ENCODE peak calls at places on chromosomes 2 and 18, in four cellular contexts. One of them, this sample, is unnamed.

GRCh38 chr2:48734576-48735303 is 20.8 kb downstream of the LHCGR start:
- DNase-seq in prostate gland: no peak
- DNase-seq in cardiac muscle cell: no peak
- DNase-seq in IMR-90: no peak
- DNase-seq in this sample: no peak

GRCh38 chr2:188524519-188525113 is 232.9 kb downstream of the GULP1 start:
- DNase-seq in prostate gland: peak
- DNase-seq in cardiac muscle cell: peak
- DNase-seq in IMR-90: peak
- DNase-seq in this sample: no peak

GRCh38 chr2:28276807-28277206 is 115.9 kb upstream of the FOSL2 start:
- DNase-seq in prostate gland: no peak
- DNase-seq in cardiac muscle cell: no peak
- DNase-seq in IMR-90: peak
- DNase-seq in this sample: no peak

GRCh38 chr2:199273043-199273647 is 184.6 kb downstream of the SATB2 start:
- DNase-seq in prostate gland: no peak
- DNase-seq in cardiac muscle cell: no peak
- DNase-seq in IMR-90: peak
- DNase-seq in this sample: no peak

GRCh38 chr2:97754690-97755346 is 41.4 kb downstream of the ZAP70 start:
- DNase-seq in prostate gland: no peak
- DNase-seq in cardiac muscle cell: no peak
- DNase-seq in IMR-90: no peak
- DNase-seq in this sample: no peak

GRCh38 chr2:84257871-84258270 is 201.2 kb downstream of the SUCLG1 start:
- DNase-seq in prostate gland: no peak
- DNase-seq in cardiac muscle cell: peak
- DNase-seq in IMR-90: no peak
- DNase-seq in this sample: no peak

GRCh38 chr2:43075054-43075593 is 151.3 kb downstream of the ZFP36L2 start:
- DNase-seq in prostate gland: peak
- DNase-seq in cardiac muscle cell: no peak
- DNase-seq in IMR-90: peak
- DNase-seq in this sample: no peak

GRCh38 chr2:232653441-232653840 is 20.0 kb downstream of the EFHD1 start:
- DNase-seq in prostate gland: no peak
- DNase-seq in cardiac muscle cell: no peak
- DNase-seq in IMR-90: no peak
- DNase-seq in this sample: no peak

GRCh38 chr2:179338681-179339080 is 74.0 kb upstream of the SESTD1 start:
- DNase-seq in prostate gland: no peak
- DNase-seq in cardiac muscle cell: no peak
- DNase-seq in IMR-90: peak
- DNase-seq in this sample: no peak

GRCh38 chr2:18047896-18048657 is 169.6 kb downstream of the KCNS3 start:
- DNase-seq in prostate gland: peak
- DNase-seq in cardiac muscle cell: no peak
- DNase-seq in IMR-90: peak
- DNase-seq in this sample: no peak

GRCh38 chr18:70380915-70381896 is 92.4 kb downstream of the SOCS6 start:
- DNase-seq in prostate gland: peak
- DNase-seq in cardiac muscle cell: peak
- DNase-seq in IMR-90: no peak
- DNase-seq in this sample: peak

GRCh38 chr2:47039913-47040562 is 115.1 kb downstream of the STPG4 start:
- DNase-seq in prostate gland: no peak
- DNase-seq in cardiac muscle cell: no peak
- DNase-seq in IMR-90: peak
- DNase-seq in this sample: no peak
- H3K27ac ChIP-seq in prostate gland: no peak
- H3K27ac ChIP-seq in cardiac muscle cell: no peak
- H3K27ac ChIP-seq in IMR-90: peak
- H3K27ac ChIP-seq in this sample: peak

GRCh38 chr2:120258140-120258539 is 5.5 kb downstream of the RALB start:
- DNase-seq in prostate gland: no peak
- DNase-seq in cardiac muscle cell: no peak
- DNase-seq in IMR-90: no peak
- DNase-seq in this sample: no peak

GRCh38 chr2:120262150-120262549 is 9.5 kb downstream of the RALB start:
- DNase-seq in prostate gland: no peak
- DNase-seq in cardiac muscle cell: no peak
- DNase-seq in IMR-90: no peak
- DNase-seq in this sample: no peak

GRCh38 chr2:120260736-120261135 is 8.1 kb downstream of the RALB start:
- DNase-seq in prostate gland: no peak
- DNase-seq in cardiac muscle cell: no peak
- DNase-seq in IMR-90: no peak
- DNase-seq in this sample: no peak

GRCh38 chr2:120262761-120263428 is 10.2 kb downstream of the RALB start:
- DNase-seq in prostate gland: no peak
- DNase-seq in cardiac muscle cell: no peak
- DNase-seq in IMR-90: peak
- DNase-seq in this sample: no peak

DNA sequence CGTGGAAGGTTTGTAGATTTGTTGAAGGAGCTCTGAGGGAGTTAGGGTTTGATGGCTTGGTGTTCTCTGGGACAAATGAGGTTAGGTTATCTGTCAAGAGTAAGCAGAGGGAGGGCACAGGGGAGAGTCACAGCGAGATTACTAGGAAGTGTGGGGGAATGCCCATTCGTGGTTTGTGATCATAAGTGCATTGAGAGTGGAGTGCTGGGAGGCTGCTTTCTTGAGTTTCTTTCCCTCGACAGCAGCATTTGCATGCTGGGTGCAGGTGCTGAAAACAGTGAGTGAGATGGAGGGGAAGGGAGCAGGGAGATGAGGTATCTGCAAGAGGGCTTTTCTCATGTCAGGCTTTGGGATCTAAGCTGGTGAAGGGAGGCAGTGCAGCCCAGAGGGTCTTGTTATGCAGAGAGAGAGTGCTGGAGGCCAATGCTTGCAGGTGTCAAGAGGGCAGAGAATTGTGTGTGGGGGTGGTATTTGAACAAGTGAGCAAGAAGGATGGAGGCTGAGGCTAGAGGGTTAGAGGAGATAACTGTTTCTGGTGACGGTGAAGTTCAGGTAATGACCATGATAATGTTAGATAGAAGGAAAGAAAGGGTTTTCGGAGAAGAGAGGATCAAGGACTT is 8.8 kb downstream of the RALB start:
- DNase-seq in prostate gland: no peak
- DNase-seq in cardiac muscle cell: no peak
- DNase-seq in IMR-90: no peak
- DNase-seq in this sample: no peak
- H3K27ac ChIP-seq in prostate gland: no peak
- H3K27ac ChIP-seq in cardiac muscle cell: no peak
- H3K27ac ChIP-seq in IMR-90: no peak
- H3K27ac ChIP-seq in this sample: no peak

GRCh38 chr2:46264447-46264846 is 32.8 kb upstream of the EPAS1 start:
- DNase-seq in prostate gland: no peak
- DNase-seq in cardiac muscle cell: no peak
- DNase-seq in IMR-90: no peak
- DNase-seq in this sample: no peak

GRCh38 chr2:46263347-46263746 is 33.9 kb upstream of the EPAS1 start:
- DNase-seq in prostate gland: no peak
- DNase-seq in cardiac muscle cell: no peak
- DNase-seq in IMR-90: no peak
- DNase-seq in this sample: no peak

GRCh38 chr2:46268196-46268595 is 29.0 kb upstream of the EPAS1 start:
- DNase-seq in prostate gland: no peak
- DNase-seq in cardiac muscle cell: no peak
- DNase-seq in IMR-90: no peak
- DNase-seq in this sample: no peak

GRCh38 chr2:46267616-46268015 is 29.6 kb upstream of the EPAS1 start:
- DNase-seq in prostate gland: no peak
- DNase-seq in cardiac muscle cell: no peak
- DNase-seq in IMR-90: peak
- DNase-seq in this sample: no peak

DNA sequence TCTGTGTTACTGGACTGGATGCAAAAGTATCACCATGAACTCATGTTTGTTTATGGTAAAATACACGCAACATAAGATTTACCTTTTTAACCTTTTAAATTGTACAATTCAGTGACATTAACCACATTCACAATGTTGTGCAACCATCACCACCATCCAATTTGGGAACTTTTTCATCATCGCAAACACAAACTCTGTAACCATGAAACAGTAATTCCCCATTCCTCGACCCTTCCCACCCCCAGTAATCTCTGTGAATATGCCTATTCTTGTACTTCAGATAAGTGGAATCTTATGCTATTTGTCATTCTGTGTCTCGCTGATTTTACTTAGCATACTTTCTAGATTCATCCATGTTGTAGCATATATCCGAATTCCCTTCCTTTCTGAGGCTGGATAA is 31.1 kb upstream of the EPAS1 start:
- DNase-seq in prostate gland: no peak
- DNase-seq in cardiac muscle cell: no peak
- DNase-seq in IMR-90: no peak
- DNase-seq in this sample: no peak
- H3K27ac ChIP-seq in prostate gland: no peak
- H3K27ac ChIP-seq in cardiac muscle cell: no peak
- H3K27ac ChIP-seq in IMR-90: no peak
- H3K27ac ChIP-seq in this sample: no peak

GRCh38 chr2:169081551-169081950 is 12.2 kb downstream of the DHRS9 start:
- DNase-seq in prostate gland: no peak
- DNase-seq in cardiac muscle cell: no peak
- DNase-seq in IMR-90: no peak
- DNase-seq in this sample: no peak

GRCh38 chr2:169073211-169073971 is 4.0 kb downstream of the DHRS9 start:
- DNase-seq in prostate gland: no peak
- DNase-seq in cardiac muscle cell: no peak
- DNase-seq in IMR-90: no peak
- DNase-seq in this sample: no peak

GRCh38 chr2:169073972-169074751 is 4.8 kb downstream of the DHRS9 start:
- DNase-seq in prostate gland: no peak
- DNase-seq in cardiac muscle cell: no peak
- DNase-seq in IMR-90: no peak
- DNase-seq in this sample: no peak

GRCh38 chr2:169080250-169081035 is 11.1 kb downstream of the DHRS9 start:
- DNase-seq in prostate gland: no peak
- DNase-seq in cardiac muscle cell: no peak
- DNase-seq in IMR-90: no peak
- DNase-seq in this sample: no peak

GRCh38 chr2:169077674-169078240 is 8.4 kb downstream of the DHRS9 start:
- DNase-seq in prostate gland: no peak
- DNase-seq in cardiac muscle cell: peak
- DNase-seq in IMR-90: no peak
- DNase-seq in this sample: no peak
- H3K27ac ChIP-seq in prostate gland: no peak
- H3K27ac ChIP-seq in cardiac muscle cell: peak
- H3K27ac ChIP-seq in IMR-90: no peak
- H3K27ac ChIP-seq in this sample: no peak

DNA sequence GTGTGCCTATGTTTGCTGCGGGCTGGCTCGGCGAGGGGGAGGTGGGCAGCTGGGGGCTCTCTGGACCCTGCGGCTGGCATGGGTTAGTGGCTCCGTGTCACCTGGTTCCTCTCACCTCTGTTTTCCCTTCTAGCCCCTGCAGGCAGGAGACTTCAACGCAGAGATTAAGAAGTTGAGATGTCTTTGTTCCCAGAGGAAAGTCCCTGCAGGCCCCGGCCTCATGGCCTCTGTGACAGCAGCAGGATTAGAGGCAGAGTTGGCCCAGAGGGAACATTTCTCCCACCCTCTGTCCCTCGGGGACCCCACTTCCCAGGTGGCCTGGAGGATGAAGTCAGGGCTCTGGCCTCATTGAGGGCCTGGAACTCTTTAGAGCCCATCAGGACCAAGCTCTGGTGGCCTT is 56.5 kb downstream of the HPCAL1 start:
- DNase-seq in prostate gland: no peak
- DNase-seq in cardiac muscle cell: no peak
- DNase-seq in IMR-90: no peak
- DNase-seq in this sample: no peak
- H3K27ac ChIP-seq in prostate gland: no peak
- H3K27ac ChIP-seq in cardiac muscle cell: no peak
- H3K27ac ChIP-seq in IMR-90: no peak
- H3K27ac ChIP-seq in this sample: no peak

GRCh38 chr2:26982102-26982742 is 11.8 kb downstream of the MAPRE3 start:
- DNase-seq in prostate gland: peak
- DNase-seq in cardiac muscle cell: peak
- DNase-seq in IMR-90: peak
- DNase-seq in this sample: peak
- H3K27ac ChIP-seq in prostate gland: peak
- H3K27ac ChIP-seq in cardiac muscle cell: peak
- H3K27ac ChIP-seq in IMR-90: no peak
- H3K27ac ChIP-seq in this sample: peak

This sample was measured in caudate nucleus.